ENCODE peak calls at places on chromosomes 16 and 17, in six cellular contexts. One of them, this sample, is unnamed.

GRCh38 chr17:36188891-36189306 is 7.7 kb downstream of the CCL3L1 start:
- DNase-seq in adrenal gland: no peak
- DNase-seq in NCI-H1092: no peak
- DNase-seq in activated T-helper 9 cell treated with anti-CD3 and anti-CD28 coated beads, Interleukin-2, amount 50 U/mL, for 16 hours: no peak
- DNase-seq in substantia nigra: no peak
- DNase-seq in ovary: no peak
- DNase-seq in this sample: no peak

GRCh38 chr17:63919311-63919723 is 678 bp upstream of the GH1 start:
- DNase-seq in adrenal gland: peak
- DNase-seq in NCI-H1092: no peak
- DNase-seq in activated T-helper 9 cell treated with anti-CD3 and anti-CD28 coated beads, Interleukin-2, amount 50 U/mL, for 16 hours: peak
- DNase-seq in substantia nigra: no peak
- DNase-seq in ovary: peak
- DNase-seq in this sample: peak

GRCh38 chr17:77254961-77255741 is 114.4 kb downstream of the SEC14L1 start:
- DNase-seq in adrenal gland: peak
- DNase-seq in NCI-H1092: no peak
- DNase-seq in activated T-helper 9 cell treated with anti-CD3 and anti-CD28 coated beads, Interleukin-2, amount 50 U/mL, for 16 hours: no peak
- DNase-seq in substantia nigra: no peak
- DNase-seq in ovary: no peak
- DNase-seq in this sample: peak

GRCh38 chr17:1054656-1055055 is 57.7 kb downstream of the TIMM22 start:
- DNase-seq in adrenal gland: no peak
- DNase-seq in NCI-H1092: no peak
- DNase-seq in activated T-helper 9 cell treated with anti-CD3 and anti-CD28 coated beads, Interleukin-2, amount 50 U/mL, for 16 hours: no peak
- DNase-seq in substantia nigra: no peak
- DNase-seq in ovary: no peak
- DNase-seq in this sample: no peak

GRCh38 chr16:8928467-8928957 is 35.2 kb downstream of the USP7 start:
- DNase-seq in adrenal gland: no peak
- DNase-seq in NCI-H1092: no peak
- DNase-seq in activated T-helper 9 cell treated with anti-CD3 and anti-CD28 coated beads, Interleukin-2, amount 50 U/mL, for 16 hours: peak
- DNase-seq in substantia nigra: no peak
- DNase-seq in ovary: no peak
- DNase-seq in this sample: no peak

GRCh38 chr17:82674656-82675475 is 23.6 kb downstream of the RAB40B start:
- DNase-seq in adrenal gland: no peak
- DNase-seq in NCI-H1092: no peak
- DNase-seq in activated T-helper 9 cell treated with anti-CD3 and anti-CD28 coated beads, Interleukin-2, amount 50 U/mL, for 16 hours: no peak
- DNase-seq in substantia nigra: no peak
- DNase-seq in ovary: no peak
- DNase-seq in this sample: peak

GRCh38 chr17:46010597-46011186 is 11.6 kb downstream of the STH start:
- DNase-seq in adrenal gland: no peak
- DNase-seq in NCI-H1092: no peak
- DNase-seq in activated T-helper 9 cell treated with anti-CD3 and anti-CD28 coated beads, Interleukin-2, amount 50 U/mL, for 16 hours: no peak
- DNase-seq in substantia nigra: no peak
- DNase-seq in ovary: no peak
- DNase-seq in this sample: no peak

GRCh38 chr17:57945999-57946797 is 9.0 kb downstream of the CUEDC1 start:
- DNase-seq in adrenal gland: no peak
- DNase-seq in NCI-H1092: no peak
- DNase-seq in activated T-helper 9 cell treated with anti-CD3 and anti-CD28 coated beads, Interleukin-2, amount 50 U/mL, for 16 hours: no peak
- DNase-seq in substantia nigra: no peak
- DNase-seq in ovary: no peak
- DNase-seq in this sample: no peak

GRCh38 chr16:89022051-89022836 is 45.2 kb upstream of the CBFA2T3 start:
- DNase-seq in adrenal gland: no peak
- DNase-seq in NCI-H1092: no peak
- DNase-seq in activated T-helper 9 cell treated with anti-CD3 and anti-CD28 coated beads, Interleukin-2, amount 50 U/mL, for 16 hours: no peak
- DNase-seq in substantia nigra: no peak
- DNase-seq in ovary: no peak
- DNase-seq in this sample: peak

GRCh38 chr16:78252757-78253156 is 153.3 kb downstream of the WWOX start:
- DNase-seq in adrenal gland: no peak
- DNase-seq in NCI-H1092: no peak
- DNase-seq in activated T-helper 9 cell treated with anti-CD3 and anti-CD28 coated beads, Interleukin-2, amount 50 U/mL, for 16 hours: no peak
- DNase-seq in substantia nigra: no peak
- DNase-seq in ovary: no peak
- DNase-seq in this sample: no peak

GRCh38 chr16:67258160-67258835 is 9.5 kb downstream of the SLC9A5 start:
- DNase-seq in adrenal gland: peak
- DNase-seq in NCI-H1092: no peak
- DNase-seq in activated T-helper 9 cell treated with anti-CD3 and anti-CD28 coated beads, Interleukin-2, amount 50 U/mL, for 16 hours: no peak
- DNase-seq in substantia nigra: no peak
- DNase-seq in ovary: no peak
- DNase-seq in this sample: no peak

GRCh38 chr17:58728831-58729230 is 26.8 kb upstream of the PPM1E start:
- DNase-seq in adrenal gland: no peak
- DNase-seq in NCI-H1092: no peak
- DNase-seq in activated T-helper 9 cell treated with anti-CD3 and anti-CD28 coated beads, Interleukin-2, amount 50 U/mL, for 16 hours: no peak
- DNase-seq in substantia nigra: no peak
- DNase-seq in ovary: no peak
- DNase-seq in this sample: no peak

GRCh38 chr16:77897038-77897437 is 108.7 kb downstream of the VAT1L start:
- DNase-seq in adrenal gland: no peak
- DNase-seq in NCI-H1092: no peak
- DNase-seq in activated T-helper 9 cell treated with anti-CD3 and anti-CD28 coated beads, Interleukin-2, amount 50 U/mL, for 16 hours: no peak
- DNase-seq in substantia nigra: no peak
- DNase-seq in ovary: no peak
- DNase-seq in this sample: no peak

GRCh38 chr16:17476414-17477259 is 5.9 kb upstream of the XYLT1 start:
- DNase-seq in adrenal gland: no peak
- DNase-seq in NCI-H1092: peak
- DNase-seq in activated T-helper 9 cell treated with anti-CD3 and anti-CD28 coated beads, Interleukin-2, amount 50 U/mL, for 16 hours: no peak
- DNase-seq in substantia nigra: no peak
- DNase-seq in ovary: peak
- DNase-seq in this sample: peak

GRCh38 chr17:3843935-3844516 is 2.0 kb downstream of the NCBP3 start:
- DNase-seq in adrenal gland: no peak
- DNase-seq in NCI-H1092: no peak
- DNase-seq in activated T-helper 9 cell treated with anti-CD3 and anti-CD28 coated beads, Interleukin-2, amount 50 U/mL, for 16 hours: peak
- DNase-seq in substantia nigra: no peak
- DNase-seq in ovary: no peak
- DNase-seq in this sample: peak

GRCh38 chr17:78600181-78600651 is 23.0 kb upstream of the DNAH17 start:
- DNase-seq in adrenal gland: no peak
- DNase-seq in NCI-H1092: peak
- DNase-seq in activated T-helper 9 cell treated with anti-CD3 and anti-CD28 coated beads, Interleukin-2, amount 50 U/mL, for 16 hours: no peak
- DNase-seq in substantia nigra: no peak
- DNase-seq in ovary: no peak
- DNase-seq in this sample: no peak

GRCh38 chr16:88870608-88871348 is 4.3 kb upstream of the PABPN1L start:
- DNase-seq in adrenal gland: no peak
- DNase-seq in NCI-H1092: no peak
- DNase-seq in activated T-helper 9 cell treated with anti-CD3 and anti-CD28 coated beads, Interleukin-2, amount 50 U/mL, for 16 hours: no peak
- DNase-seq in substantia nigra: no peak
- DNase-seq in ovary: no peak
- DNase-seq in this sample: no peak

GRCh38 chr17:82881900-82882714 is 42.3 kb upstream of the ZNF750 start:
- DNase-seq in adrenal gland: no peak
- DNase-seq in NCI-H1092: no peak
- DNase-seq in activated T-helper 9 cell treated with anti-CD3 and anti-CD28 coated beads, Interleukin-2, amount 50 U/mL, for 16 hours: no peak
- DNase-seq in substantia nigra: no peak
- DNase-seq in ovary: no peak
- DNase-seq in this sample: peak

GRCh38 chr16:3957344-3957980 is 76.9 kb upstream of the CREBBP start:
- DNase-seq in adrenal gland: no peak
- DNase-seq in NCI-H1092: no peak
- DNase-seq in activated T-helper 9 cell treated with anti-CD3 and anti-CD28 coated beads, Interleukin-2, amount 50 U/mL, for 16 hours: no peak
- DNase-seq in substantia nigra: no peak
- DNase-seq in ovary: no peak
- DNase-seq in this sample: no peak

GRCh38 chr17:55454906-55455474 is 33.4 kb upstream of the MMD start:
- DNase-seq in adrenal gland: no peak
- DNase-seq in NCI-H1092: no peak
- DNase-seq in activated T-helper 9 cell treated with anti-CD3 and anti-CD28 coated beads, Interleukin-2, amount 50 U/mL, for 16 hours: no peak
- DNase-seq in substantia nigra: no peak
- DNase-seq in ovary: no peak
- DNase-seq in this sample: no peak

GRCh38 chr16:80718480-80719220 is 85.7 kb downstream of the CDYL2 start:
- DNase-seq in adrenal gland: peak
- DNase-seq in NCI-H1092: no peak
- DNase-seq in activated T-helper 9 cell treated with anti-CD3 and anti-CD28 coated beads, Interleukin-2, amount 50 U/mL, for 16 hours: no peak
- DNase-seq in substantia nigra: no peak
- DNase-seq in ovary: no peak
- DNase-seq in this sample: no peak

GRCh38 chr16:74626741-74627416 is 20.0 kb upstream of the GLG1 start:
- DNase-seq in adrenal gland: no peak
- DNase-seq in NCI-H1092: no peak
- DNase-seq in activated T-helper 9 cell treated with anti-CD3 and anti-CD28 coated beads, Interleukin-2, amount 50 U/mL, for 16 hours: no peak
- DNase-seq in substantia nigra: no peak
- DNase-seq in ovary: no peak
- DNase-seq in this sample: no peak

GRCh38 chr16:17246974-17247718 is 223.6 kb downstream of the XYLT1 start:
- DNase-seq in adrenal gland: no peak
- DNase-seq in NCI-H1092: no peak
- DNase-seq in activated T-helper 9 cell treated with anti-CD3 and anti-CD28 coated beads, Interleukin-2, amount 50 U/mL, for 16 hours: no peak
- DNase-seq in substantia nigra: no peak
- DNase-seq in ovary: no peak
- DNase-seq in this sample: no peak

GRCh38 chr16:87765473-87765775 is 362 bp downstream of the KLHDC4 start:
- DNase-seq in adrenal gland: no peak
- DNase-seq in NCI-H1092: no peak
- DNase-seq in activated T-helper 9 cell treated with anti-CD3 and anti-CD28 coated beads, Interleukin-2, amount 50 U/mL, for 16 hours: peak
- DNase-seq in substantia nigra: no peak
- DNase-seq in ovary: peak
- DNase-seq in this sample: no peak

GRCh38 chr16:5917436-5917835 is 819.8 kb upstream of the EEF2KMT start:
- DNase-seq in adrenal gland: no peak
- DNase-seq in NCI-H1092: no peak
- DNase-seq in activated T-helper 9 cell treated with anti-CD3 and anti-CD28 coated beads, Interleukin-2, amount 50 U/mL, for 16 hours: no peak
- DNase-seq in substantia nigra: no peak
- DNase-seq in ovary: no peak
- DNase-seq in this sample: no peak

GRCh38 chr17:65154770-65155589 is 17.8 kb downstream of the RGS9 start:
- DNase-seq in adrenal gland: no peak
- DNase-seq in NCI-H1092: no peak
- DNase-seq in activated T-helper 9 cell treated with anti-CD3 and anti-CD28 coated beads, Interleukin-2, amount 50 U/mL, for 16 hours: no peak
- DNase-seq in substantia nigra: no peak
- DNase-seq in ovary: no peak
- DNase-seq in this sample: no peak

GRCh38 chr16:69397821-69398521 is 12.2 kb upstream of the TERF2 start:
- DNase-seq in adrenal gland: peak
- DNase-seq in NCI-H1092: no peak
- DNase-seq in activated T-helper 9 cell treated with anti-CD3 and anti-CD28 coated beads, Interleukin-2, amount 50 U/mL, for 16 hours: no peak
- DNase-seq in substantia nigra: peak
- DNase-seq in ovary: peak
- DNase-seq in this sample: no peak

GRCh38 chr17:45705123-45706009 is 78.8 kb upstream of the CRHR1 start:
- DNase-seq in adrenal gland: no peak
- DNase-seq in NCI-H1092: no peak
- DNase-seq in activated T-helper 9 cell treated with anti-CD3 and anti-CD28 coated beads, Interleukin-2, amount 50 U/mL, for 16 hours: no peak
- DNase-seq in substantia nigra: no peak
- DNase-seq in ovary: no peak
- DNase-seq in this sample: peak

GRCh38 chr16:85916141-85916890 is 17.4 kb downstream of the IRF8 start:
- DNase-seq in adrenal gland: no peak
- DNase-seq in NCI-H1092: no peak
- DNase-seq in activated T-helper 9 cell treated with anti-CD3 and anti-CD28 coated beads, Interleukin-2, amount 50 U/mL, for 16 hours: no peak
- DNase-seq in substantia nigra: no peak
- DNase-seq in ovary: no peak
- DNase-seq in this sample: no peak

GRCh38 chr17:29980261-29980660 is 38.8 kb downstream of the EFCAB5 start:
- DNase-seq in adrenal gland: no peak
- DNase-seq in NCI-H1092: no peak
- DNase-seq in activated T-helper 9 cell treated with anti-CD3 and anti-CD28 coated beads, Interleukin-2, amount 50 U/mL, for 16 hours: no peak
- DNase-seq in substantia nigra: no peak
- DNase-seq in ovary: no peak
- DNase-seq in this sample: no peak

GRCh38 chr17:73316919-73317505 is 5.2 kb upstream of the CDC42EP4 start:
- DNase-seq in adrenal gland: no peak
- DNase-seq in NCI-H1092: no peak
- DNase-seq in activated T-helper 9 cell treated with anti-CD3 and anti-CD28 coated beads, Interleukin-2, amount 50 U/mL, for 16 hours: no peak
- DNase-seq in substantia nigra: no peak
- DNase-seq in ovary: no peak
- DNase-seq in this sample: no peak

GRCh38 chr16:30377812-30378235 is 3.2 kb downstream of the MYL11 start:
- DNase-seq in adrenal gland: peak
- DNase-seq in NCI-H1092: peak
- DNase-seq in activated T-helper 9 cell treated with anti-CD3 and anti-CD28 coated beads, Interleukin-2, amount 50 U/mL, for 16 hours: peak
- DNase-seq in substantia nigra: peak
- DNase-seq in ovary: peak
- DNase-seq in this sample: peak

GRCh38 chr17:76667786-76668453 is 24.4 kb upstream of the ST6GALNAC1 start:
- DNase-seq in adrenal gland: no peak
- DNase-seq in NCI-H1092: no peak
- DNase-seq in activated T-helper 9 cell treated with anti-CD3 and anti-CD28 coated beads, Interleukin-2, amount 50 U/mL, for 16 hours: no peak
- DNase-seq in substantia nigra: no peak
- DNase-seq in ovary: no peak
- DNase-seq in this sample: no peak

GRCh38 chr16:19610200-19610599 is 54.7 kb downstream of the VPS35L start:
- DNase-seq in adrenal gland: no peak
- DNase-seq in NCI-H1092: no peak
- DNase-seq in activated T-helper 9 cell treated with anti-CD3 and anti-CD28 coated beads, Interleukin-2, amount 50 U/mL, for 16 hours: no peak
- DNase-seq in substantia nigra: no peak
- DNase-seq in ovary: no peak
- DNase-seq in this sample: no peak

GRCh38 chr16:29876186-29876577 is 13.2 kb upstream of the CDIPT start:
- DNase-seq in adrenal gland: no peak
- DNase-seq in NCI-H1092: no peak
- DNase-seq in activated T-helper 9 cell treated with anti-CD3 and anti-CD28 coated beads, Interleukin-2, amount 50 U/mL, for 16 hours: no peak
- DNase-seq in substantia nigra: no peak
- DNase-seq in ovary: no peak
- DNase-seq in this sample: no peak